ENCODE peak calls at places on chromosomes 3 and 15, in eight cellular contexts. J is activated CD4-positive, alpha-beta T cell treated with anti-CD3 and anti-CD28 coated beads for 48 hours; V is skeletal muscle cell; Z is mesothelial cell of epicardium; M is Right ventricle myocardium superior; Q is NCI-H2171 treated with DMSO at 0.1 percent for 48 hours; H is LHCN-M2; U is caudate nucleus. O is an unnamed sample.

GRCh38 chr3:17478673-17479072 is 263.8 kb downstream of the TBC1D5 start:
- DNase-seq in Z (no peak), M (no peak), Q (no peak), V (peak; percentile 75), J (no peak), U (no peak), H (peak; percentile 78), O (no peak)

GRCh38 chr15:71294636-71295241 is 179.5 kb downstream of the THSD4 start:
- DNase-seq in Z (no peak), U (no peak), Q (no peak), J (no peak), V (peak; percentile 83), M (no peak), H (peak; percentile 85), O (no peak)

GRCh38 chr15:74937226-74937601 is 659 bp downstream of the COX5A start:
- DNase-seq in M (no peak), Z (no peak), J (no peak), H (no peak), U (no peak), V (no peak), Q (peak; percentile 16), O (no peak)

GRCh38 chr3:79018671-79019136 is 749.1 kb downstream of the ROBO1 start:
- DNase-seq in J (peak; percentile 10), V (no peak), H (peak; percentile 59), M (peak; percentile 76), U (peak; percentile 77), Z (peak; percentile 43), Q (peak; percentile 51), O (no peak)

GRCh38 chr3:124409650-124410275 is 320.5 kb upstream of the UMPS start:
- DNase-seq in Z (no peak), V (no peak), M (no peak), U (no peak), Q (no peak), H (no peak), J (no peak), O (no peak)

GRCh38 chr3:185401319-185401955 is 38.5 kb downstream of the MAP3K13 start:
- DNase-seq in Q (peak; percentile 84), Z (no peak), H (peak; percentile 51), V (peak; percentile 6), U (no peak), M (no peak), J (no peak), O (no peak)

GRCh38 chr3:53484979-53485378 is 9.4 kb upstream of the CACNA1D start:
- DNase-seq in J (no peak), Q (no peak), H (no peak), Z (no peak), M (no peak), U (no peak), V (no peak), O (no peak)

GRCh38 chr3:15361494-15362214 is 29.3 kb upstream of the SH3BP5 start:
- DNase-seq in H (no peak), J (peak; percentile 81), Q (no peak), Z (no peak), V (no peak), U (no peak), M (no peak), O (peak; percentile 80)

GRCh38 chr3:87563712-87564111 is 287.3 kb upstream of the POU1F1 start:
- DNase-seq in J (no peak), H (no peak), M (no peak), Q (no peak), U (no peak), Z (no peak), V (no peak), O (no peak)

GRCh38 chr3:54836876-54837275 is 91.0 kb downstream of the LRTM1 start:
- DNase-seq in Z (no peak), V (no peak), H (no peak), Q (no peak), J (no peak), U (peak; percentile 15), M (no peak), O (no peak)

GRCh38 chr15:99682455-99682854 is 50.8 kb downstream of the LYSMD4 start:
- DNase-seq in Z (no peak), J (no peak), V (peak; percentile 83), M (no peak), U (no peak), H (peak; percentile 71), Q (peak; percentile 73), O (no peak)

GRCh38 chr3:47780727-47781325 is 867 bp downstream of the SMARCC1 start:
- DNase-seq in Z (no peak), J (no peak), V (no peak), M (no peak), Q (peak; percentile 21), H (no peak), U (no peak), O (no peak)